ENCODE peak calls at places on chromosomes 4 and X, in ten cellular contexts. Z, V, P, W, O, R, Q, F, A and B are unnamed samples.

GRCh38 chr4:98113005-98113404 is 30.3 kb downstream of the STPG2 start:
- DNase-seq in O (no peak), R (no peak), F (no peak), V (peak; percentile 33), W (no peak), Z (no peak), A (no peak), Q (peak; percentile 9), P (peak; percentile 54), B (peak; percentile 12)

GRCh38 chr4:22987861-22988260 is 295.1 kb downstream of the GBA3 start:
- DNase-seq in R (peak; percentile 36), Z (no peak), F (no peak), A (no peak), Q (no peak), O (no peak), P (peak; percentile 40), W (no peak), V (peak; percentile 89), B (peak; percentile 5)

GRCh38 chr4:17941731-17942130 is 79.8 kb downstream of the LCORL start:
- DNase-seq in O (no peak), P (peak; percentile 8), Z (no peak), W (no peak), R (no peak), A (no peak), V (no peak), F (no peak), Q (no peak), B (no peak)

GRCh38 chrX:102720237-102721168 is at the start of gene GPRASP3:
- DNase-seq in Q (peak; percentile 24), F (no peak), W (peak; percentile 66), O (no peak), Z (peak; percentile 33), V (peak; percentile 77), P (peak; percentile 72), R (no peak), A (peak; percentile 71), B (peak; percentile 56)

GRCh38 chr4:183763990-183764754 is 105.1 kb downstream of the TRAPPC11 start:
- DNase-seq in P (no peak), Z (no peak), F (no peak), R (no peak), A (no peak), V (no peak), W (no peak), O (no peak), Q (no peak), B (no peak)

GRCh38 chrX:73478961-73479360 is 32.1 kb downstream of the CDX4 start:
- DNase-seq in F (no peak), Q (no peak), A (no peak), R (no peak), W (no peak), P (no peak), O (no peak), Z (no peak), V (no peak), B (no peak)

GRCh38 chr4:140252144-140252741 is 98.3 kb upstream of the MAML3 start:
- DNase-seq in A (no peak), Z (no peak), W (no peak), V (no peak), O (no peak), Q (no peak), F (peak; percentile 57), P (peak; percentile 24), R (no peak), B (no peak)

GRCh38 chr4:158860856-158861255 is 92.0 kb downstream of the FNIP2 start:
- DNase-seq in W (no peak), F (no peak), Z (no peak), R (no peak), A (no peak), Q (no peak), P (no peak), V (no peak), O (no peak), B (no peak)

GRCh38 chr4:188778880-188779279 is 639.6 kb downstream of the TRIML1 start:
- DNase-seq in O (no peak), F (no peak), A (no peak), Q (no peak), R (no peak), W (no peak), Z (no peak), P (peak; percentile 46), V (peak; percentile 10), B (peak; percentile 44)

GRCh38 chrX:375181-376036 is 11.3 kb downstream of the PPP2R3B start:
- DNase-seq in P (no peak), Q (no peak), Z (no peak), A (no peak), R (no peak), V (no peak), O (no peak), F (peak; percentile 45), W (no peak), B (no peak)

GRCh38 chr4:42277291-42277690 is 120.0 kb upstream of the SHISA3 start:
- DNase-seq in W (no peak), O (no peak), Q (no peak), P (no peak), Z (no peak), R (no peak), F (no peak), A (no peak), V (no peak), B (no peak)

GRCh38 chr4:102736636-102737549 is 23.9 kb downstream of the MANBA start:
- DNase-seq in W (no peak), Z (no peak), V (peak; percentile 48), P (no peak), Q (no peak), O (no peak), R (no peak), F (no peak), A (no peak), B (no peak)

GRCh38 chr4:148437439-148437838 is 4.8 kb downstream of the NR3C2 start:
- DNase-seq in V (no peak), Z (no peak), Q (no peak), R (no peak), A (no peak), F (no peak), W (no peak), P (no peak), O (no peak), B (no peak)